ENCODE peak calls at places on chromosome X, in ten cellular contexts. J is psoas muscle, C is ovary, M is tibial nerve, K is cardiac muscle cell, Y is WERI-Rb-1, I is OCI-LY7, H is HepG2, D is IMR-90, O is AG10803. B is an unnamed sample.
A peak's percentile ranks its signal among the peaks of the same experiment; 100 is the strongest.

GRCh38 chrX:21905209-21905735 is 35.2 kb upstream of the SMS start:
- DNase-seq in J (no peak), C (no peak), M (no peak), K (no peak), Y (no peak), I (no peak), H (no peak), D (no peak), O (no peak), B (no peak)

GRCh38 chrX:96407043-96407442 is 277.6 kb upstream of the DIAPH2 start:
- DNase-seq in J (no peak), C (peak; percentile 51), M (peak; percentile 13), K (no peak), Y (no peak), I (no peak), H (peak; percentile 45), D (peak; percentile 59), O (peak; percentile 17), B (peak; percentile 94)

GRCh38 chrX:25005034-25005381 is 10.8 kb downstream of the ARX start:
- DNase-seq in J (no peak), C (peak; percentile 35), M (no peak), K (no peak), Y (no peak), I (no peak), H (no peak), D (no peak), O (no peak), B (no peak)

GRCh38 chrX:145848451-145848850 is 30.8 kb downstream of the SLITRK2 start:
- DNase-seq in J (no peak), C (no peak), M (no peak), K (no peak), Y (no peak), I (no peak), H (no peak), D (no peak), O (no peak), B (no peak)

GRCh38 chrX:568341-568740 is 62.2 kb upstream of the SHOX start:
- DNase-seq in J (no peak), C (no peak), M (no peak), K (no peak), Y (no peak), I (no peak), H (no peak), D (no peak), O (no peak), B (no peak)

GRCh38 chrX:39205467-39205866 is 404.2 kb downstream of the MID1IP1 start:
- DNase-seq in J (no peak), C (no peak), M (no peak), K (no peak), Y (no peak), I (no peak), H (no peak), D (no peak), O (no peak), B (no peak)

GRCh38 chrX:9690046-9690445 is 75.6 kb downstream of the GPR143 start:
- DNase-seq in J (no peak), C (no peak), M (no peak), K (no peak), Y (no peak), I (no peak), H (no peak), D (no peak), O (no peak), B (no peak)

GRCh38 chrX:130944230-130944629 is 41.2 kb upstream of the ENOX2 start:
- DNase-seq in J (no peak), C (no peak), M (no peak), K (no peak), Y (no peak), I (no peak), H (no peak), D (no peak), O (no peak), B (no peak)

GRCh38 chrX:9942086-9942485 is 25.1 kb upstream of the CLDN34 start:
- DNase-seq in J (no peak), C (no peak), M (no peak), K (no peak), Y (no peak), I (no peak), H (no peak), D (no peak), O (no peak), B (no peak)

GRCh38 chrX:39388730-39389129 is 587.5 kb downstream of the MID1IP1 start:
- DNase-seq in J (no peak), C (no peak), M (no peak), K (no peak), Y (no peak), I (no peak), H (no peak), D (no peak), O (no peak), B (no peak)

GRCh38 chrX:81336455-81337144 is 134.7 kb downstream of the SH3BGRL start:
- DNase-seq in J (no peak), C (no peak), M (no peak), K (no peak), Y (no peak), I (no peak), H (no peak), D (peak; percentile 55), O (no peak), B (no peak)

GRCh38 chrX:136143714-136144113 is 3.6 kb upstream of the FHL1 start:
- DNase-seq in J (no peak), C (no peak), M (no peak), K (no peak), Y (no peak), I (no peak), H (no peak), D (no peak), O (no peak), B (no peak)

GRCh38 chrX:12898073-12898472 is 8.3 kb upstream of the TLR8 start:
- DNase-seq in J (no peak), C (no peak), M (no peak), K (no peak), Y (no peak), I (no peak), H (no peak), D (no peak), O (no peak), B (no peak)

GRCh38 chrX:8913665-8914409 is 112.7 kb upstream of the FAM9A start:
- DNase-seq in J (no peak), C (peak; percentile 17), M (no peak), K (no peak), Y (no peak), I (no peak), H (no peak), D (peak; percentile 47), O (peak; percentile 83), B (no peak)

GRCh38 chrX:143472334-143472938 is 44.8 kb downstream of the SPANXN3 start:
- DNase-seq in J (no peak), C (no peak), M (no peak), K (no peak), Y (no peak), I (no peak), H (no peak), D (no peak), O (no peak), B (no peak)

GRCh38 chrX:50747471-50747900 is 66.5 kb downstream of the SHROOM4 start:
- DNase-seq in J (no peak), C (no peak), M (no peak), K (peak; percentile 21), Y (peak; percentile 8), I (peak; percentile 4), H (peak; percentile 3), D (peak; percentile 45), O (peak; percentile 93), B (no peak)

GRCh38 chrX:50483283-50483682 is 12.7 kb upstream of the DGKK start:
- DNase-seq in J (no peak), C (no peak), M (no peak), K (no peak), Y (no peak), I (no peak), H (no peak), D (no peak), O (no peak), B (no peak)

GRCh38 chrX:139931646-139932076 is 1.2 kb downstream of the ATP11C start:
- DNase-seq in J (no peak), C (no peak), M (no peak), K (no peak), Y (no peak), I (no peak), H (no peak), D (no peak), O (no peak), B (no peak)

GRCh38 chrX:18887177-18887820 is 96.6 kb downstream of the PHKA2 start:
- DNase-seq in J (peak; percentile 37), C (no peak), M (no peak), K (no peak), Y (no peak), I (no peak), H (no peak), D (no peak), O (no peak), B (no peak)
- H3K4me3 ChIP-seq in J (peak overlapping the region; percentile 51), C (no peak overlapping the region), M (peak overlapping the region; percentile 43), K (no peak overlapping the region), Y (no peak overlapping the region), I (no peak overlapping the region), H (peak overlapping the region; percentile 59), D (no peak overlapping the region), O (no peak overlapping the region), B (no peak overlapping the region)

GRCh38 chrX:34332336-34332735 is 200.2 kb upstream of the FAM47A start:
- DNase-seq in J (no peak), C (no peak), M (no peak), K (peak; percentile 15), Y (no peak), I (no peak), H (no peak), D (no peak), O (no peak), B (no peak)
- TF ChIP-seq CTCF in J (peak; percentile 5), C (no peak), M (no peak), K (peak; percentile 23), Y (peak; percentile 48), I (peak; percentile 54), H (no peak), D (peak; percentile 4), O (no peak), B (peak; percentile 50)

DNA sequence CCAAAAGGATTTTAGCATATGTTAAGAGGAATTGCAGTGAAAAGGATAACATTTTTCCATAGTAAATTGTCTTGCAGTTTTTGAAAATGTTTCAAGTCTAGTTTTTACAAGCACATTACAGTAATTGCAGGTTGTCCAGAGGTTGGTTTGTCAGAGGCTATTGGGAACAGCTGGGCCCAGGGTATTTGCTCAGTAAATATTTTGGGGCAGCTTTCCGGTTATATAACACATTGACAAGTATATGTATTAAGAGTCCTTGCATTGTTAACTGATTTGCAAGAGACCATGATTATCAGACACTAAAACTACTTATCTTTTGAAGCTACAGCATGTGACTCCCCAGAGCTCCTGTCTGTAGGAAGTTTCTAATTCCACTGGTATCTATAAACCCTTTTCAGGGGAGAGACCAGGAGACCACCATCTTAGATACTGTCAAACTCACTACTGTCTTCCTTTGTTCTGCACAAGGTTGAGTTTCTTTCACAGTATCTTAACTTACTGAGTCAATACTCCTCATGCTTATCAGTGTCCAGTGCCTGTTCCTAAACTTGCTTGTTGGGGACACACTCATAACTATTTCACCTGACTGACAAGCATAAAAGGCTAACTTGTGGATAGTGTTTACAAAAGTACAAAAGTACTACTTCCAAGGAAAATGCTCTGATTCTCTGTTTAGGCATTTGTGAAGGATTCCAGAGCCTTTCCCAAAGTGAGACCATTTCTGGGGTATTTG is 18.9 kb upstream of the RGN start:
- DNase-seq in J (no peak), C (no peak), M (no peak), K (no peak), Y (no peak), I (no peak), H (no peak), D (no peak), O (no peak), B (peak; percentile 49)
- H3K4me3 ChIP-seq in J (no peak overlapping the region), C (no peak overlapping the region), M (no peak overlapping the region), K (no peak overlapping the region), Y (no peak overlapping the region), I (no peak overlapping the region), H (no peak overlapping the region), D (no peak overlapping the region), O (no peak overlapping the region), B (no peak overlapping the region)

GRCh38 chrX:138711399-138712347 is at the start of gene FGF13:
- DNase-seq in J (peak; percentile 17), C (peak; percentile 25), M (no peak), K (peak; percentile 90), Y (no peak), I (no peak), H (peak; percentile 0), D (no peak), O (no peak), B (no peak)
- TF ChIP-seq CTCF in J (peak; percentile 22), C (no peak), M (peak; percentile 25), K (peak; percentile 8), Y (peak; percentile 26), I (peak; percentile 18), H (peak; percentile 28), D (no peak), O (peak; percentile 34), B (peak; percentile 52)